ENCODE peak calls at places on chromosome 1, in ten cellular contexts. W is Karpas-422; E is lower leg skin; C is CD8-positive, alpha-beta T cell; H is HuH-7; K is central memory CD8-positive, alpha-beta T cell; B is retina; G is NCI-H1092 treated with DMSO at 0.1 percent for 48 hours; J is heart right ventricle; V is stimulated activated CD4-positive, alpha-beta T cell treated with anti-CD3 and anti-CD28 coated beads, Interleukin-4, amount 100 ng/mL, for 1 hour. M is an unnamed sample.
A peak's percentile ranks its signal among the peaks of the same experiment; 100 is the strongest.

GRCh38 chr1:28199328-28200233 is 23.1 kb upstream of the PTAFR start:
- DNase-seq in W (no peak), E (no peak), C (peak; percentile 76), H (no peak), K (peak; percentile 80), B (no peak), G (no peak), J (no peak), V (peak; percentile 25), M (peak; percentile 84)

GRCh38 chr1:167328762-167329483 is 108.2 kb downstream of the POU2F1 start:
- DNase-seq in W (peak; percentile 98), E (no peak), C (no peak), H (no peak), K (no peak), B (peak; percentile 39), G (no peak), J (peak; percentile 13), V (no peak), M (no peak)

GRCh38 chr1:204837440-204838084 is 33.1 kb upstream of the NFASC start:
- DNase-seq in W (peak; percentile 61), E (no peak), C (no peak), H (peak; percentile 59), K (no peak), B (peak; percentile 68), G (no peak), J (no peak), V (peak; percentile 6), M (no peak)

GRCh38 chr1:241702436-241702835 is 50.4 kb downstream of the WDR64 start:
- DNase-seq in W (no peak), E (no peak), C (no peak), H (no peak), K (no peak), B (no peak), G (no peak), J (no peak), V (no peak), M (no peak)

GRCh38 chr1:42964032-42964812 is 5.6 kb upstream of the SLC2A1 start:
- DNase-seq in W (peak; percentile 21), E (no peak), C (no peak), H (no peak), K (no peak), B (no peak), G (no peak), J (no peak), V (no peak), M (no peak)

GRCh38 chr1:91498035-91498434 is 2.6 kb upstream of the CDC7 start:
- DNase-seq in W (no peak), E (no peak), C (no peak), H (no peak), K (no peak), B (no peak), G (no peak), J (no peak), V (no peak), M (no peak)

GRCh38 chr1:16174886-16175598 is 19.2 kb upstream of the EPHA2 start:
- DNase-seq in W (no peak), E (no peak), C (no peak), H (no peak), K (no peak), B (peak; percentile 66), G (no peak), J (no peak), V (no peak), M (no peak)

GRCh38 chr1:39859859-39860812 is 23.2 kb downstream of the TRIT1 start:
- DNase-seq in W (no peak), E (no peak), C (no peak), H (no peak), K (no peak), B (no peak), G (no peak), J (no peak), V (no peak), M (no peak)

GRCh38 chr1:118136511-118136937 is 48.5 kb downstream of the SPAG17 start:
- DNase-seq in W (no peak), E (no peak), C (no peak), H (no peak), K (no peak), B (no peak), G (no peak), J (no peak), V (peak; percentile 15), M (no peak)

GRCh38 chr1:184910596-184910995 is 63.7 kb downstream of the NIBAN1 start:
- DNase-seq in W (no peak), E (peak; percentile 85), C (no peak), H (no peak), K (no peak), B (no peak), G (no peak), J (no peak), V (no peak), M (no peak)

GRCh38 chr1:1922782-1923680 is 4.0 kb upstream of the TMEM52 start:
- DNase-seq in W (no peak), E (peak; percentile 13), C (no peak), H (peak; percentile 91), K (no peak), B (no peak), G (no peak), J (no peak), V (no peak), M (no peak)

GRCh38 chr1:25548601-25549000 is 5.2 kb downstream of the LDLRAP1 start:
- DNase-seq in W (no peak), E (no peak), C (no peak), H (no peak), K (no peak), B (no peak), G (no peak), J (no peak), V (no peak), M (no peak)